ENCODE peak calls at places on chromosomes 5 and 9, in four cellular contexts. One of them, this sample, is unnamed.

GRCh38 chr9:127330501-127330900 is 65.9 kb downstream of the GARNL3 start:
- DNase-seq in HepG2: no peak
- DNase-seq in GM12878: no peak
- DNase-seq in A549: no peak
- DNase-seq in this sample: no peak

GRCh38 chr9:20997503-20998076 is 33.9 kb downstream of the HACD4 start:
- DNase-seq in HepG2: no peak
- DNase-seq in GM12878: peak; percentile 47
- DNase-seq in A549: no peak
- DNase-seq in this sample: no peak

GRCh38 chr5:14105717-14106435 is 37.3 kb upstream of the TRIO start:
- DNase-seq in HepG2: peak; percentile 22
- DNase-seq in GM12878: no peak
- DNase-seq in A549: peak; percentile 69
- DNase-seq in this sample: peak; percentile 96

GRCh38 chr9:135023816-135024405 is 63.6 kb upstream of the OLFM1 start:
- DNase-seq in HepG2: no peak
- DNase-seq in GM12878: no peak
- DNase-seq in A549: no peak
- DNase-seq in this sample: no peak

GRCh38 chr9:120438111-120438510 is 141.9 kb downstream of the CDK5RAP2 start:
- DNase-seq in HepG2: no peak
- DNase-seq in GM12878: no peak
- DNase-seq in A549: no peak
- DNase-seq in this sample: no peak

GRCh38 chr9:73701415-73702057 is 549.9 kb downstream of the ANXA1 start:
- DNase-seq in HepG2: no peak
- DNase-seq in GM12878: no peak
- DNase-seq in A549: no peak
- DNase-seq in this sample: no peak

GRCh38 chr5:68380071-68380470 is 164.5 kb downstream of the PIK3R1 start:
- DNase-seq in HepG2: no peak
- DNase-seq in GM12878: no peak
- DNase-seq in A549: no peak
- DNase-seq in this sample: no peak

GRCh38 chr5:5705010-5705409 is 282.5 kb downstream of the ICE1 start:
- DNase-seq in HepG2: no peak
- DNase-seq in GM12878: no peak
- DNase-seq in A549: no peak
- DNase-seq in this sample: no peak

GRCh38 chr9:37329576-37329975 is 92.9 kb upstream of the GRHPR start:
- DNase-seq in HepG2: no peak
- DNase-seq in GM12878: no peak
- DNase-seq in A549: peak; percentile 17
- DNase-seq in this sample: peak; percentile 20

GRCh38 chr9:86604741-86605140 is 250.5 kb upstream of the TUT7 start:
- DNase-seq in HepG2: no peak
- DNase-seq in GM12878: no peak
- DNase-seq in A549: no peak
- DNase-seq in this sample: no peak

GRCh38 chr9:131441441-131441840 is 47.6 kb downstream of the PRRC2B start:
- DNase-seq in HepG2: no peak
- DNase-seq in GM12878: no peak
- DNase-seq in A549: no peak
- DNase-seq in this sample: no peak

GRCh38 chr9:21709464-21710058 is 92.9 kb upstream of the MTAP start:
- DNase-seq in HepG2: peak; percentile 37
- DNase-seq in GM12878: no peak
- DNase-seq in A549: peak; percentile 36
- DNase-seq in this sample: no peak

GRCh38 chr9:126707083-126707482 is 93.4 kb downstream of the LMX1B start:
- DNase-seq in HepG2: no peak
- DNase-seq in GM12878: no peak
- DNase-seq in A549: no peak
- DNase-seq in this sample: no peak

GRCh38 chr5:61768692-61769281 is 436.7 kb downstream of the ZSWIM6 start:
- DNase-seq in HepG2: peak; percentile 70
- DNase-seq in GM12878: no peak
- DNase-seq in A549: peak; percentile 69
- DNase-seq in this sample: peak; percentile 17

GRCh38 chr5:145787996-145788395 is 47.1 kb downstream of the PRELID2 start:
- DNase-seq in HepG2: no peak
- DNase-seq in GM12878: no peak
- DNase-seq in A549: no peak
- DNase-seq in this sample: no peak

GRCh38 chr9:33858346-33858869 is 41.4 kb downstream of the UBE2R2 start:
- DNase-seq in HepG2: no peak
- DNase-seq in GM12878: no peak
- DNase-seq in A549: no peak
- DNase-seq in this sample: no peak

GRCh38 chr5:114223866-114224265 is 138.0 kb upstream of the KCNN2 start:
- DNase-seq in HepG2: peak; percentile 21
- DNase-seq in GM12878: no peak
- DNase-seq in A549: no peak
- DNase-seq in this sample: no peak

GRCh38 chr5:35777358-35778087 is 79.2 kb upstream of the IL7R start:
- DNase-seq in HepG2: peak; percentile 63
- DNase-seq in GM12878: no peak
- DNase-seq in A549: peak; percentile 15
- DNase-seq in this sample: peak; percentile 8

GRCh38 chr5:73816656-73817420 is 190.8 kb downstream of the ARHGEF28 start:
- DNase-seq in HepG2: no peak
- DNase-seq in GM12878: no peak
- DNase-seq in A549: no peak
- DNase-seq in this sample: no peak

GRCh38 chr9:91972711-91973110 is 22.7 kb upstream of the ROR2 start:
- DNase-seq in HepG2: no peak
- DNase-seq in GM12878: no peak
- DNase-seq in A549: no peak
- DNase-seq in this sample: no peak

GRCh38 chr5:95530441-95530840 is 24.3 kb downstream of the SKIC3 start:
- DNase-seq in HepG2: no peak
- DNase-seq in GM12878: no peak
- DNase-seq in A549: no peak
- DNase-seq in this sample: peak; percentile 36

GRCh38 chr5:133406632-133407276 is 205.6 kb downstream of the FSTL4 start:
- DNase-seq in HepG2: no peak
- DNase-seq in GM12878: no peak
- DNase-seq in A549: no peak
- DNase-seq in this sample: no peak

GRCh38 chr5:54311178-54311811 is 922 bp upstream of the ARL15 start:
- DNase-seq in HepG2: no peak
- DNase-seq in GM12878: no peak
- DNase-seq in A549: no peak
- DNase-seq in this sample: no peak

GRCh38 chr5:151825445-151825844 is 53.7 kb downstream of the G3BP1 start:
- DNase-seq in HepG2: peak; percentile 64
- DNase-seq in GM12878: peak; percentile 17
- DNase-seq in A549: peak; percentile 54
- DNase-seq in this sample: peak; percentile 38

GRCh38 chr5:76626738-76627137 is 3.5 kb upstream of the F2RL2 start:
- DNase-seq in HepG2: no peak
- DNase-seq in GM12878: no peak
- DNase-seq in A549: no peak
- DNase-seq in this sample: no peak

GRCh38 chr9:129270205-129270604 is 92.1 kb upstream of the IER5L start:
- DNase-seq in HepG2: no peak
- DNase-seq in GM12878: peak; percentile 93
- DNase-seq in A549: no peak
- DNase-seq in this sample: no peak

GRCh38 chr5:6517494-6517893 is 68.8 kb downstream of the UBE2QL1 start:
- DNase-seq in HepG2: no peak
- DNase-seq in GM12878: no peak
- DNase-seq in A549: no peak
- DNase-seq in this sample: no peak

GRCh38 chr5:151592855-151593408 is 1.8 kb upstream of the FAT2 start:
- DNase-seq in HepG2: peak; percentile 66
- DNase-seq in GM12878: no peak
- DNase-seq in A549: no peak
- DNase-seq in this sample: no peak

GRCh38 chr9:127683723-127684122 is 23.1 kb upstream of the CFAP157 start:
- DNase-seq in HepG2: no peak
- DNase-seq in GM12878: no peak
- DNase-seq in A549: no peak
- DNase-seq in this sample: no peak

GRCh38 chr5:160369990-160370712 is at the start of gene C1QTNF2:
- DNase-seq in HepG2: no peak
- DNase-seq in GM12878: no peak
- DNase-seq in A549: peak; percentile 56
- DNase-seq in this sample: no peak

GRCh38 chr5:16819522-16820167 is 116.4 kb downstream of the MYO10 start:
- DNase-seq in HepG2: no peak
- DNase-seq in GM12878: no peak
- DNase-seq in A549: no peak
- DNase-seq in this sample: no peak

GRCh38 chr9:38227061-38227540 is 158.1 kb upstream of the SHB start:
- DNase-seq in HepG2: peak; percentile 17
- DNase-seq in GM12878: peak; percentile 23
- DNase-seq in A549: peak; percentile 80
- DNase-seq in this sample: no peak

GRCh38 chr5:64883912-64884311 is 115.2 kb downstream of the CWC27 start:
- DNase-seq in HepG2: no peak
- DNase-seq in GM12878: no peak
- DNase-seq in A549: no peak
- DNase-seq in this sample: no peak

GRCh38 chr5:146426853-146427618 is 20.1 kb upstream of the TCERG1 start:
- DNase-seq in HepG2: peak; percentile 39
- DNase-seq in GM12878: no peak
- DNase-seq in A549: peak; percentile 38
- DNase-seq in this sample: no peak

GRCh38 chr5:132265336-132266030 is 8.0 kb downstream of the PDLIM4 start:
- DNase-seq in HepG2: peak; percentile 23
- DNase-seq in GM12878: no peak
- DNase-seq in A549: peak; percentile 62
- DNase-seq in this sample: no peak

GRCh38 chr9:4680178-4680535 is 788 bp downstream of the CDC37L1 start:
- DNase-seq in HepG2: no peak
- DNase-seq in GM12878: no peak
- DNase-seq in A549: no peak
- DNase-seq in this sample: no peak

GRCh38 chr5:82707741-82708140 is 369.5 kb downstream of the TMEM167A start:
- DNase-seq in HepG2: peak; percentile 56
- DNase-seq in GM12878: no peak
- DNase-seq in A549: no peak
- DNase-seq in this sample: no peak

GRCh38 chr9:130342714-130343085 is 77.1 kb downstream of the HMCN2 start:
- DNase-seq in HepG2: no peak
- DNase-seq in GM12878: no peak
- DNase-seq in A549: no peak
- DNase-seq in this sample: no peak

GRCh38 chr9:130341839-130342713 is 76.5 kb downstream of the HMCN2 start:
- DNase-seq in HepG2: no peak
- DNase-seq in GM12878: no peak
- DNase-seq in A549: no peak
- DNase-seq in this sample: no peak

GRCh38 chr9:130343445-130343918 is 77.9 kb downstream of the HMCN2 start:
- DNase-seq in HepG2: no peak
- DNase-seq in GM12878: no peak
- DNase-seq in A549: no peak
- DNase-seq in this sample: no peak

GRCh38 chr9:130339306-130339705 is 73.7 kb downstream of the HMCN2 start:
- DNase-seq in HepG2: no peak
- DNase-seq in GM12878: no peak
- DNase-seq in A549: no peak
- DNase-seq in this sample: no peak

GRCh38 chr9:130341128-130341527 is 75.6 kb downstream of the HMCN2 start:
- DNase-seq in HepG2: no peak
- DNase-seq in GM12878: no peak
- DNase-seq in A549: no peak
- DNase-seq in this sample: no peak
- TF ChIP-seq REST in HepG2: no peak
- TF ChIP-seq REST in GM12878: no peak
- TF ChIP-seq REST in A549: no peak
- TF ChIP-seq REST in this sample: no peak

GRCh38 chr5:56116599-56117131 is 116.5 kb downstream of the ANKRD55 start:
- DNase-seq in HepG2: peak; percentile 88
- DNase-seq in GM12878: no peak
- DNase-seq in A549: no peak
- DNase-seq in this sample: no peak
- TF ChIP-seq REST in HepG2: peak; percentile 81
- TF ChIP-seq REST in GM12878: no peak
- TF ChIP-seq REST in A549: no peak
- TF ChIP-seq REST in this sample: no peak

GRCh38 chr9:14440062-14440461 is 126.1 kb upstream of the NFIB start:
- DNase-seq in HepG2: no peak
- DNase-seq in GM12878: no peak
- DNase-seq in A549: no peak
- DNase-seq in this sample: no peak
- TF ChIP-seq REST in HepG2: peak; percentile 24
- TF ChIP-seq REST in GM12878: no peak
- TF ChIP-seq REST in A549: no peak
- TF ChIP-seq REST in this sample: no peak

GRCh38 chr9:112487008-112487798 is 576 bp downstream of the KIAA1958 start:
- DNase-seq in HepG2: peak; percentile 20
- DNase-seq in GM12878: no peak
- DNase-seq in A549: peak; percentile 61
- DNase-seq in this sample: no peak
- TF ChIP-seq REST in HepG2: no peak
- TF ChIP-seq REST in GM12878: no peak
- TF ChIP-seq REST in A549: no peak
- TF ChIP-seq REST in this sample: no peak

GRCh38 chr5:135934939-135935338 is 19.8 kb downstream of the LECT2 start:
- DNase-seq in HepG2: no peak
- DNase-seq in GM12878: no peak
- DNase-seq in A549: no peak
- DNase-seq in this sample: no peak
- TF ChIP-seq REST in HepG2: no peak
- TF ChIP-seq REST in GM12878: no peak
- TF ChIP-seq REST in A549: no peak
- TF ChIP-seq REST in this sample: no peak

GRCh38 chr9:106400170-106400569 is 462.8 kb upstream of the ZNF462 start:
- DNase-seq in HepG2: no peak
- DNase-seq in GM12878: no peak
- DNase-seq in A549: no peak
- DNase-seq in this sample: no peak
- TF ChIP-seq REST in HepG2: no peak
- TF ChIP-seq REST in GM12878: no peak
- TF ChIP-seq REST in A549: no peak
- TF ChIP-seq REST in this sample: no peak

GRCh38 chr9:27560457-27560856 is 12.8 kb downstream of the C9orf72 start:
- DNase-seq in HepG2: no peak
- DNase-seq in GM12878: no peak
- DNase-seq in A549: no peak
- DNase-seq in this sample: no peak
- TF ChIP-seq REST in HepG2: no peak
- TF ChIP-seq REST in GM12878: no peak
- TF ChIP-seq REST in A549: no peak
- TF ChIP-seq REST in this sample: no peak

This sample was measured in Panc1.